ENCODE peak calls at places on chromosomes 12 and 14, in seven cellular contexts. One of them, this sample, is unnamed.

GRCh38 chr14:24605435-24606190 is 3.9 kb downstream of the GZMH start:
- DNase-seq in A673: peak; percentile 49
- DNase-seq in suprapubic skin: no peak
- DNase-seq in esophagus squamous epithelium: no peak
- DNase-seq in IMR-90: no peak
- DNase-seq in kidney: peak; percentile 74
- DNase-seq in heart left ventricle: peak; percentile 69
- DNase-seq in this sample: peak; percentile 43

GRCh38 chr12:132329739-132330548 is 555 bp upstream of the GALNT9 start:
- DNase-seq in A673: no peak
- DNase-seq in suprapubic skin: no peak
- DNase-seq in esophagus squamous epithelium: no peak
- DNase-seq in IMR-90: no peak
- DNase-seq in kidney: peak; percentile 64
- DNase-seq in heart left ventricle: no peak
- DNase-seq in this sample: no peak

GRCh38 chr14:49945448-49946319 is 52.8 kb downstream of the ARF6 start:
- DNase-seq in A673: no peak
- DNase-seq in suprapubic skin: no peak
- DNase-seq in esophagus squamous epithelium: no peak
- DNase-seq in IMR-90: no peak
- DNase-seq in kidney: no peak
- DNase-seq in heart left ventricle: no peak
- DNase-seq in this sample: no peak

GRCh38 chr14:68506021-68506644 is 286.7 kb downstream of the ZFP36L1 start:
- DNase-seq in A673: peak; percentile 21
- DNase-seq in suprapubic skin: peak; percentile 57
- DNase-seq in esophagus squamous epithelium: no peak
- DNase-seq in IMR-90: peak; percentile 73
- DNase-seq in kidney: no peak
- DNase-seq in heart left ventricle: no peak
- DNase-seq in this sample: peak; percentile 55

GRCh38 chr12:113805201-113805600 is 160.9 kb downstream of the RBM19 start:
- DNase-seq in A673: no peak
- DNase-seq in suprapubic skin: no peak
- DNase-seq in esophagus squamous epithelium: no peak
- DNase-seq in IMR-90: no peak
- DNase-seq in kidney: no peak
- DNase-seq in heart left ventricle: no peak
- DNase-seq in this sample: no peak

GRCh38 chr14:38994721-38995120 is 108.3 kb downstream of the SEC23A start:
- DNase-seq in A673: no peak
- DNase-seq in suprapubic skin: no peak
- DNase-seq in esophagus squamous epithelium: no peak
- DNase-seq in IMR-90: no peak
- DNase-seq in kidney: no peak
- DNase-seq in heart left ventricle: no peak
- DNase-seq in this sample: no peak

GRCh38 chr12:26264215-26264838 is 69.0 kb downstream of the SSPN start:
- DNase-seq in A673: no peak
- DNase-seq in suprapubic skin: no peak
- DNase-seq in esophagus squamous epithelium: no peak
- DNase-seq in IMR-90: no peak
- DNase-seq in kidney: no peak
- DNase-seq in heart left ventricle: no peak
- DNase-seq in this sample: no peak

GRCh38 chr12:9721394-9722092 is 11.4 kb downstream of the CLECL1 start:
- DNase-seq in A673: no peak
- DNase-seq in suprapubic skin: no peak
- DNase-seq in esophagus squamous epithelium: no peak
- DNase-seq in IMR-90: peak; percentile 3
- DNase-seq in kidney: no peak
- DNase-seq in heart left ventricle: no peak
- DNase-seq in this sample: no peak

GRCh38 chr12:116717466-116718457 is 20.1 kb downstream of the SPRING1 start:
- DNase-seq in A673: no peak
- DNase-seq in suprapubic skin: peak; percentile 86
- DNase-seq in esophagus squamous epithelium: no peak
- DNase-seq in IMR-90: peak; percentile 56
- DNase-seq in kidney: peak; percentile 89
- DNase-seq in heart left ventricle: peak; percentile 81
- DNase-seq in this sample: peak; percentile 71

GRCh38 chr12:32466187-32466586 is 66.8 kb downstream of the FGD4 start:
- DNase-seq in A673: no peak
- DNase-seq in suprapubic skin: no peak
- DNase-seq in esophagus squamous epithelium: no peak
- DNase-seq in IMR-90: no peak
- DNase-seq in kidney: no peak
- DNase-seq in heart left ventricle: no peak
- DNase-seq in this sample: no peak

GRCh38 chr14:24948261-24948847 is 101.6 kb downstream of the STXBP6 start:
- DNase-seq in A673: no peak
- DNase-seq in suprapubic skin: no peak
- DNase-seq in esophagus squamous epithelium: no peak
- DNase-seq in IMR-90: no peak
- DNase-seq in kidney: no peak
- DNase-seq in heart left ventricle: no peak
- DNase-seq in this sample: no peak

GRCh38 chr14:91038439-91038838 is 22.0 kb downstream of the RPS6KA5 start:
- DNase-seq in A673: no peak
- DNase-seq in suprapubic skin: no peak
- DNase-seq in esophagus squamous epithelium: no peak
- DNase-seq in IMR-90: no peak
- DNase-seq in kidney: no peak
- DNase-seq in heart left ventricle: no peak
- DNase-seq in this sample: no peak

GRCh38 chr14:90107789-90108188 is 46.0 kb downstream of the KCNK13 start:
- DNase-seq in A673: no peak
- DNase-seq in suprapubic skin: no peak
- DNase-seq in esophagus squamous epithelium: no peak
- DNase-seq in IMR-90: no peak
- DNase-seq in kidney: no peak
- DNase-seq in heart left ventricle: no peak
- DNase-seq in this sample: no peak

GRCh38 chr12:14619731-14620501 is 52.2 kb upstream of the PLBD1 start:
- DNase-seq in A673: no peak
- DNase-seq in suprapubic skin: no peak
- DNase-seq in esophagus squamous epithelium: no peak
- DNase-seq in IMR-90: no peak
- DNase-seq in kidney: no peak
- DNase-seq in heart left ventricle: no peak
- DNase-seq in this sample: no peak

GRCh38 chr12:16670456-16671050 is 64.6 kb upstream of the LMO3 start:
- DNase-seq in A673: no peak
- DNase-seq in suprapubic skin: no peak
- DNase-seq in esophagus squamous epithelium: no peak
- DNase-seq in IMR-90: peak; percentile 0
- DNase-seq in kidney: no peak
- DNase-seq in heart left ventricle: no peak
- DNase-seq in this sample: no peak

GRCh38 chr12:76137611-76138010 is 53.1 kb upstream of the NAP1L1 start:
- DNase-seq in A673: no peak
- DNase-seq in suprapubic skin: no peak
- DNase-seq in esophagus squamous epithelium: no peak
- DNase-seq in IMR-90: peak; percentile 55
- DNase-seq in kidney: no peak
- DNase-seq in heart left ventricle: no peak
- DNase-seq in this sample: no peak

GRCh38 chr12:26345471-26346003 is 150.2 kb downstream of the SSPN start:
- DNase-seq in A673: no peak
- DNase-seq in suprapubic skin: no peak
- DNase-seq in esophagus squamous epithelium: no peak
- DNase-seq in IMR-90: peak; percentile 35
- DNase-seq in kidney: no peak
- DNase-seq in heart left ventricle: no peak
- DNase-seq in this sample: no peak

GRCh38 chr14:76080471-76080870 is 71.3 kb upstream of the GPATCH2L start:
- DNase-seq in A673: no peak
- DNase-seq in suprapubic skin: no peak
- DNase-seq in esophagus squamous epithelium: no peak
- DNase-seq in IMR-90: no peak
- DNase-seq in kidney: no peak
- DNase-seq in heart left ventricle: no peak
- DNase-seq in this sample: no peak

GRCh38 chr14:99250636-99251208 is 21.3 kb downstream of the BCL11B start:
- DNase-seq in A673: no peak
- DNase-seq in suprapubic skin: no peak
- DNase-seq in esophagus squamous epithelium: no peak
- DNase-seq in IMR-90: no peak
- DNase-seq in kidney: no peak
- DNase-seq in heart left ventricle: no peak
- DNase-seq in this sample: no peak

GRCh38 chr14:99969673-99970322 is 95.4 kb upstream of the EVL start:
- DNase-seq in A673: no peak
- DNase-seq in suprapubic skin: no peak
- DNase-seq in esophagus squamous epithelium: no peak
- DNase-seq in IMR-90: no peak
- DNase-seq in kidney: no peak
- DNase-seq in heart left ventricle: no peak
- DNase-seq in this sample: no peak

DNA sequence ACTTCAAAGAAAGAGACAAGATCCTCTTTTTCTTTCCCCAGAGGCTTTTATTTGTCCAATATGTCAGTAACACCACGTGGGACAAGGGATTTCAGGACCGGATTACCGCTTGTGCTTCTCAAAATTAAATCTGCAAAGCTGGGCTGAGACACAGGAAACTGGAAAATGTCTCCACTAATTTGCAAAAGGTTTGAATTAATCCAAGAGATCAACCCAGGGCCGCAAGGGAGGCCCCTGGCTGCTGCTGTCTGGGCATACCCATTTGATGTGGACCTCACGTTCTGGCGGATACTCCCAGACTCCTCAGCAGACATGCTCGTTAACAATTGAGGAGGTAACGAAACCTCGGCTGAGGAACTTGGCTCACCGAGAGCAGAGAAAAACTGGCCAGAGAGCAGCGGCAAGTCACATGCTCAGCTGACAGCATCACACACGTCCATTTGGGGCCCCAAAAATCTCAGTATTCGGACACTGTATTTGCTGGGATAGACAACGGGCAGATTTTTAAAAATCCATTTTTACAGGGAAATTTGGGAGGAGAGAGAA is 180.6 kb downstream of the SLC15A4 start:
- DNase-seq in A673: no peak
- DNase-seq in suprapubic skin: no peak
- DNase-seq in esophagus squamous epithelium: no peak
- DNase-seq in IMR-90: no peak
- DNase-seq in kidney: no peak
- DNase-seq in heart left ventricle: no peak
- DNase-seq in this sample: no peak
- H3K4me1 ChIP-seq in A673: no peaks in the 10 kb centered on the region
- H3K4me1 ChIP-seq in suprapubic skin: no peaks in the 10 kb centered on the region
- H3K4me1 ChIP-seq in esophagus squamous epithelium: no peaks in the 10 kb centered on the region
- H3K4me1 ChIP-seq in IMR-90: no peaks in the 10 kb centered on the region
- H3K4me1 ChIP-seq in kidney: no peaks in the 10 kb centered on the region
- H3K4me1 ChIP-seq in heart left ventricle: no peaks in the 10 kb centered on the region
- H3K4me1 ChIP-seq in this sample: no peaks in the 10 kb centered on the region

DNA sequence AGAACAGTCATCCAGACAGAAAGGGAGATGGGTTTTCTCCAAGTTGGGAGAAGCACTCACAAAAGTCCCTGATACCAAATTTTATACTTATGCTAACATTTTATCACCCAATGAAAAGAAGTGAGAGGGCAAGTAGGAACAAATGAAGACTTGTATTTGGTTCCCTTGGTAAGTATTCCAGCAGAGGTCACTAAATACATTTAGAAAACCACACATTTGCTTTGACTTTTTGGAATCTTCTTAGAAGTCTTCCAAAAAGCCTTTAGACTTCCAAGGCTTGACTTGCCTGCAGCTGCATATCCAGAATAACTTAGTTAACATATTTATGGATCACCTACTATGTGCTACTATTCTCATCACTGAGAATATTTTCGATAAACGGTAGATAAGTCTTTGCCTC is 3.1 kb upstream of the GYS2 start:
- DNase-seq in A673: peak; percentile 34
- DNase-seq in suprapubic skin: no peak
- DNase-seq in esophagus squamous epithelium: no peak
- DNase-seq in IMR-90: peak; percentile 33
- DNase-seq in kidney: no peak
- DNase-seq in heart left ventricle: no peak
- DNase-seq in this sample: no peak
- TF ChIP-seq CTCF in A673: peak; percentile 47
- TF ChIP-seq CTCF in suprapubic skin: no peak
- TF ChIP-seq CTCF in esophagus squamous epithelium: peak; percentile 37
- TF ChIP-seq CTCF in IMR-90: peak; percentile 38
- TF ChIP-seq CTCF in kidney: peak; percentile 42
- TF ChIP-seq CTCF in heart left ventricle: peak; percentile 56
- TF ChIP-seq CTCF in this sample: no peak

GRCh38 chr12:108297895-108298760 is 41.0 kb downstream of the CMKLR1 start:
- DNase-seq in A673: no peak
- DNase-seq in suprapubic skin: no peak
- DNase-seq in esophagus squamous epithelium: no peak
- DNase-seq in IMR-90: no peak
- DNase-seq in kidney: peak; percentile 38
- DNase-seq in heart left ventricle: no peak
- DNase-seq in this sample: no peak
- H3K4me1 ChIP-seq in A673: no peaks in the 10 kb centered on the region
- H3K4me1 ChIP-seq in suprapubic skin: peaks cover 26% of the 10 kb centered on the region
- H3K4me1 ChIP-seq in esophagus squamous epithelium: peaks cover 13% of the 10 kb centered on the region
- H3K4me1 ChIP-seq in IMR-90: no peaks in the 10 kb centered on the region
- H3K4me1 ChIP-seq in kidney: peaks cover 13% of the 10 kb centered on the region
- H3K4me1 ChIP-seq in heart left ventricle: peaks cover 47% of the 10 kb centered on the region
- H3K4me1 ChIP-seq in this sample: peaks cover 24% of the 10 kb centered on the region

GRCh38 chr14:59017285-59017965 is 171.0 kb upstream of the DAAM1 start:
- DNase-seq in A673: no peak
- DNase-seq in suprapubic skin: no peak
- DNase-seq in esophagus squamous epithelium: no peak
- DNase-seq in IMR-90: no peak
- DNase-seq in kidney: no peak
- DNase-seq in heart left ventricle: no peak
- DNase-seq in this sample: no peak

GRCh38 chr14:59018460-59018859 is 170.0 kb upstream of the DAAM1 start:
- DNase-seq in A673: no peak
- DNase-seq in suprapubic skin: no peak
- DNase-seq in esophagus squamous epithelium: no peak
- DNase-seq in IMR-90: no peak
- DNase-seq in kidney: no peak
- DNase-seq in heart left ventricle: no peak
- DNase-seq in this sample: no peak

GRCh38 chr14:59020382-59020781 is 168.1 kb upstream of the DAAM1 start:
- DNase-seq in A673: peak; percentile 50
- DNase-seq in suprapubic skin: no peak
- DNase-seq in esophagus squamous epithelium: no peak
- DNase-seq in IMR-90: peak; percentile 46
- DNase-seq in kidney: no peak
- DNase-seq in heart left ventricle: no peak
- DNase-seq in this sample: peak; percentile 17

GRCh38 chr14:59022144-59022543 is 166.3 kb upstream of the DAAM1 start:
- DNase-seq in A673: peak; percentile 25
- DNase-seq in suprapubic skin: no peak
- DNase-seq in esophagus squamous epithelium: no peak
- DNase-seq in IMR-90: no peak
- DNase-seq in kidney: no peak
- DNase-seq in heart left ventricle: no peak
- DNase-seq in this sample: no peak

DNA sequence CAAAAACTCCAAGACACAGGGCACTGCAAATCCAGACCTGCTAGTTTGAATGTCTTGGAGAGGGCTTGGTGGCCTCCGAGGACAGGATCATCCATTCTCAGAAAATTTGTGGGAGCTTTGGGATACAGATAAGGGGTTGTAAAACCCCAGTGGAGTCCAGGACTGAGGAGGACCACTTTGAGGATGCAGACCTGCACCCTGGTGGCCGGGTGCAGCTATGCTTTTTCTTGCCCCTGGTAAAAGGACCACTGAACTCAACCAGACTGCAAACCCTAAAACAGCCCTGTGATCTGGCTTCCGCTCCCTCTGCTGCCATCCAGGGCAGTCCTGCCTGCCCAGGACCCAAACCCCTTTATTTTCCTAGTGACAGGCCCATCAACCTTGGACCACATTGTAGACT is 169.5 kb upstream of the DAAM1 start:
- DNase-seq in A673: peak; percentile 25
- DNase-seq in suprapubic skin: no peak
- DNase-seq in esophagus squamous epithelium: no peak
- DNase-seq in IMR-90: peak; percentile 4
- DNase-seq in kidney: no peak
- DNase-seq in heart left ventricle: no peak
- DNase-seq in this sample: no peak
- TF ChIP-seq CTCF in A673: peak; percentile 47
- TF ChIP-seq CTCF in suprapubic skin: no peak
- TF ChIP-seq CTCF in esophagus squamous epithelium: no peak
- TF ChIP-seq CTCF in IMR-90: peak; percentile 34
- TF ChIP-seq CTCF in kidney: no peak
- TF ChIP-seq CTCF in heart left ventricle: no peak
- TF ChIP-seq CTCF in this sample: no peak

This sample was measured in thyroid gland.